ENCODE peak calls at places on chromosomes 7 and 10, in five cellular contexts. W is naive thymus-derived CD8-positive, alpha-beta T cell; D is A172; Z is GM12891; Y is stimulated activated CD4-positive, alpha-beta T cell treated with anti-CD3 and anti-CD28 coated beads, Interleukin-1b, Interleukin-23, amount 100 ng/mL, for 4 hours. V is an unnamed sample.

GRCh38 chr10:24545585-24545984 is 178.1 kb downstream of the ARHGAP21 start:
- DNase-seq in W (no peak), D (no peak), Z (no peak), Y (no peak), V (no peak)

GRCh38 chr10:31619410-31620095 is 300.5 kb downstream of the ZEB1 start:
- DNase-seq in W (no peak), D (peak), Z (no peak), Y (no peak), V (no peak)

GRCh38 chr10:14200645-14201534 is 129.8 kb downstream of the FRMD4A start:
- DNase-seq in W (no peak), D (peak), Z (no peak), Y (no peak), V (no peak)

GRCh38 chr10:103947799-103948198 is 19.1 kb upstream of the SLK start:
- DNase-seq in W (no peak), D (no peak), Z (no peak), Y (no peak), V (no peak)

GRCh38 chr10:78351283-78351682 is 317.6 kb downstream of the RPS24 start:
- DNase-seq in W (no peak), D (no peak), Z (no peak), Y (no peak), V (no peak)

GRCh38 chr10:110221721-110222261 is 14.4 kb downstream of the MXI1 start:
- DNase-seq in W (peak), D (peak), Z (peak), Y (peak), V (peak)

GRCh38 chr10:2761311-2761710 is 306.0 kb upstream of the PFKP start:
- DNase-seq in W (no peak), D (no peak), Z (no peak), Y (no peak), V (no peak)

GRCh38 chr7:143410523-143411004 is 1.9 kb upstream of the EPHA1 start:
- DNase-seq in W (no peak), D (no peak), Z (no peak), Y (no peak), V (no peak)

GRCh38 chr7:9945131-9945530 is 1028.5 kb upstream of the PHF14 start:
- DNase-seq in W (no peak), D (no peak), Z (no peak), Y (no peak), V (no peak)

GRCh38 chr7:70506463-70506862 is 625.5 kb upstream of the GALNT17 start:
- DNase-seq in W (no peak), D (no peak), Z (no peak), Y (no peak), V (no peak)

GRCh38 chr7:13879994-13880686 is 109.3 kb downstream of the ETV1 start:
- DNase-seq in W (no peak), D (peak), Z (no peak), Y (no peak), V (no peak)

GRCh38 chr7:50446542-50446960 is 3.6 kb downstream of the FIGNL1 start:
- DNase-seq in W (no peak), D (peak), Z (no peak), Y (no peak), V (no peak)

V was measured in GM13977.